ENCODE peak calls at places on chromosomes 13 and 19, in five cellular contexts. S is AG04450, W is uterus, V is retinal pigment epithelial cell, J is body of pancreas. P is an unnamed sample.

GRCh38 chr19:7912144-7912696 is 2.4 kb upstream of the TGFBR3L start:
- DNase-seq in S (no peak), W (peak; percentile 17), V (no peak), J (no peak), P (no peak)

GRCh38 chr13:94713556-94714182 is 1.3 kb upstream of the SOX21 start:
- DNase-seq in S (no peak), W (no peak), V (no peak), J (no peak), P (no peak)

GRCh38 chr19:7932930-7933300 is 7.0 kb upstream of the CTXN1 start:
- DNase-seq in S (no peak), W (no peak), V (no peak), J (no peak), P (no peak)

GRCh38 chr19:53880716-53881481 is 1.1 kb upstream of the PRKCG start:
- DNase-seq in S (no peak), W (no peak), V (no peak), J (no peak), P (no peak)

GRCh38 chr19:8324186-8325050 is 3.1 kb downstream of the RPS28 start:
- DNase-seq in S (no peak), W (peak; percentile 49), V (no peak), J (peak; percentile 18), P (no peak)

GRCh38 chr13:73248711-73249580 is 190.1 kb downstream of the KLF5 start:
- DNase-seq in S (peak; percentile 26), W (no peak), V (no peak), J (peak; percentile 88), P (peak; percentile 59)

GRCh38 chr19:10764340-10764894 is 46.5 kb downstream of the DNM2 start:
- DNase-seq in S (no peak), W (no peak), V (no peak), J (peak; percentile 59), P (no peak)

GRCh38 chr13:98399756-98400155 is 177.2 kb downstream of the STK24 start:
- DNase-seq in S (no peak), W (no peak), V (no peak), J (no peak), P (no peak)

GRCh38 chr19:11944656-11945055 is 19.7 kb downstream of the ZNF700 start:
- DNase-seq in S (no peak), W (no peak), V (no peak), J (no peak), P (no peak)

GRCh38 chr13:113943821-113944565 is 29.9 kb downstream of the C13orf46 start:
- DNase-seq in S (no peak), W (no peak), V (no peak), J (no peak), P (no peak)

GRCh38 chr19:55197531-55197930 is 11.8 kb downstream of the PTPRH start:
- DNase-seq in S (no peak), W (no peak), V (no peak), J (no peak), P (no peak)

GRCh38 chr19:5572556-5573286 is 5.0 kb upstream of the TINCR start:
- DNase-seq in S (no peak), W (no peak), V (no peak), J (no peak), P (no peak)

DNA sequence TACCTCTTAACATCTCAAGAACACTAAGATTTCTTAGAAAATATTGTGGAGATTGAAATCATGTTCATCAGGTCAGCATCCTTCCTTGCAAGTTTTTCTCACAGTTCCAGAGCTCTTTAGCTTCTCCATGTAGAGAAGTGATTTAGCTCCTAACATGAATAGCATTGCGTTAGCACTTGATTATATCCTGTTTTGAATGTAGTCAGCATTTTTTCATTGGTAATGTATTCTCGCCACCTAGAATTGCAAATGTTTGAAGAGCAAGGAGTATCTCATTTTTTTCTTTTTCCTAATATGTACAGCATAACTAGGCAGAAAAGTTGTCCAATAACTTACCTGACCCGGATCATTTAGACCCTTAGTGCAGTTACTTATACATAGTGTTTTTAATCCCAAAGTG is 6.6 kb downstream of the ZNF470 start:
- DNase-seq in S (no peak), W (no peak), V (no peak), J (no peak), P (no peak)
- H3K4me3 ChIP-seq in S (no peak overlapping the region), W (no peak overlapping the region), V (no peak overlapping the region), J (no peak overlapping the region), P (no peak overlapping the region)

DNA sequence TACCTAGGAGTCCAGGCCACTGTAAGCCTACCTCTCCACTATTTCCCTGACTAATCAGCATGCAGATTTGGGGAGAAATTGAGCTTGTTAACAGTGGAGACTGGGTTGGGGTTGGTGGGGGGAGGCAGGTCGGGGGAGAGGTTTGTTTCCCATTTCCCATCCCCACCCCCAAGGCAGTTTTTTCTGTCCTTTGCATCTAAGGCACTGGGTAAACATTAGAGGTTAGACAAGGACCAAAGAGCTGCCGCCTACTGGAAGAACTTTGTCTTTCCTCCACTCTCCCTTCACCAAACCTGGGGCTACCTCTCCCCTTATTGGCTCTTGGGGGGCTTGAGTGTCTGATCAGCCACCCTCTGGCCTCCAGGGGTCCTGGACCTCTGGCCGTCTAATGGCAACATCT is 953 bp downstream of the KCNN4 start:
- DNase-seq in S (no peak), W (no peak), V (no peak), J (no peak), P (no peak)
- TF ChIP-seq CTCF in S (no peak), W (no peak), V (peak; percentile 5), J (no peak), P (no peak)

GRCh38 chr19:47623921-47624391 is 15.0 kb downstream of the BICRA start:
- DNase-seq in S (no peak), W (no peak), V (no peak), J (no peak), P (no peak)

GRCh38 chr19:47615714-47616113 is 6.8 kb downstream of the BICRA start:
- DNase-seq in S (no peak), W (no peak), V (no peak), J (no peak), P (no peak)

GRCh38 chr19:47623151-47623920 is 14.4 kb downstream of the BICRA start:
- DNase-seq in S (no peak), W (no peak), V (no peak), J (no peak), P (no peak)

GRCh38 chr19:47618771-47619170 is 9.8 kb downstream of the BICRA start:
- DNase-seq in S (no peak), W (peak; percentile 55), V (no peak), J (peak; percentile 43), P (no peak)

GRCh38 chr19:47619763-47620162 is 10.8 kb downstream of the BICRA start:
- DNase-seq in S (no peak), W (no peak), V (no peak), J (no peak), P (no peak)
- H3K4me3 ChIP-seq in S (no peak overlapping the region), W (no peak overlapping the region), V (no peak overlapping the region), J (no peak overlapping the region), P (no peak overlapping the region)

DNA sequence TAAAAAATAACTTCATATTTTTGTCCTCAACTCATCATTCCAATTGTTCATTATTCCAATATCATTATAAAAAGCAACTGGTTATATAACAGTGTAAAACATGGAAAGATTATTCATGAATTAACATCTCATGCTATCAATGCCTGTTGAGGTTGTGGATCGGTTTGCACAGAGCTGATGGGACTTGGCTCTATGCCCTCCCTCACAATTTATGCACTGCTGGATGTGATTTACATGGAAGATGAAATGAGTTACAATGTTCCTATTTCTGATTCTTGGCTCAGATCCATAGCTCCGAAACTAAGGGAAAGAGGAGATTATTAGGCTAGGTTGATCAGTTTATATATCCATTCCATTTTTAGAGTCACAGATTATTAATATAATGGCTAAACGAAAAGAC is 38.6 kb downstream of the SCEL start:
- DNase-seq in S (no peak), W (no peak), V (no peak), J (no peak), P (no peak)
- TF ChIP-seq CTCF in S (no peak), W (no peak), V (no peak), J (no peak), P (no peak)

P was measured in fibroblast of pulmonary artery.